ENCODE peak calls at places on chromosomes 3 and 15, in six cellular contexts. Y is endothelial cell, B is HCT116, D is heart left ventricle, P is mesothelial cell of epicardium, G is astrocyte. U is an unnamed sample.

GRCh38 chr3:118171236-118171852 is 863.3 kb downstream of the IGSF11 start:
- DNase-seq in D (no peak), B (no peak), Y (no peak), G (no peak), P (no peak), U (no peak)

GRCh38 chr15:95365615-95366107 is 964.8 kb upstream of the NR2F2 start:
- DNase-seq in Y (peak; percentile 50), P (no peak), G (peak; percentile 44), D (peak; percentile 29), B (no peak), U (no peak)

GRCh38 chr3:163368168-163368567 is 1710.1 kb downstream of the SI start:
- DNase-seq in D (no peak), P (no peak), B (no peak), G (no peak), Y (no peak), U (no peak)

GRCh38 chr15:45168751-45169551 is 18.8 kb downstream of the SHF start:
- DNase-seq in Y (no peak), G (no peak), D (no peak), B (no peak), P (no peak), U (no peak)

GRCh38 chr15:74449643-74450205 is 11.2 kb downstream of the UBL7 start:
- DNase-seq in G (no peak), P (no peak), B (no peak), D (no peak), Y (no peak), U (no peak)

GRCh38 chr15:87977907-87978306 is 278.6 kb downstream of the NTRK3 start:
- DNase-seq in P (no peak), Y (no peak), G (no peak), B (no peak), D (no peak), U (no peak)

GRCh38 chr15:90126022-90126421 is 23.8 kb upstream of the IDH2 start:
- DNase-seq in D (no peak), B (no peak), G (no peak), Y (no peak), P (no peak), U (no peak)

GRCh38 chr3:197231326-197231725 is 67.1 kb downstream of the DLG1 start:
- DNase-seq in P (no peak), B (no peak), G (no peak), Y (no peak), D (no peak), U (no peak)

GRCh38 chr15:43185161-43186002 is at the start of gene CCNDBP1:
- DNase-seq in G (peak; percentile 64), Y (peak; percentile 72), D (peak; percentile 98), P (peak; percentile 76), B (peak; percentile 84), U (peak; percentile 88)

GRCh38 chr3:128784843-128785242 is 58.9 kb downstream of the RAB7A start:
- DNase-seq in Y (no peak), P (no peak), B (no peak), G (no peak), D (no peak), U (no peak)

GRCh38 chr3:128786434-128787020 is 60.5 kb downstream of the RAB7A start:
- DNase-seq in Y (no peak), G (peak; percentile 23), B (no peak), P (no peak), D (no peak), U (no peak)

GRCh38 chr3:128783774-128784173 is 57.8 kb downstream of the RAB7A start:
- DNase-seq in P (no peak), G (no peak), B (no peak), D (no peak), Y (no peak), U (no peak)

GRCh38 chr3:128782282-128783146 is 56.5 kb downstream of the RAB7A start:
- DNase-seq in B (no peak), G (no peak), P (no peak), Y (no peak), D (no peak), U (no peak)

GRCh38 chr3:128784228-128784627 is 58.2 kb downstream of the RAB7A start:
- DNase-seq in B (no peak), G (no peak), P (no peak), Y (peak; percentile 63), D (peak; percentile 75), U (no peak)
- TF ChIP-seq CTCF in B (peak; percentile 24), G (peak; percentile 40), P (no peak), Y (peak; percentile 11), D (peak; percentile 36), U (peak; percentile 70)

GRCh38 chr3:46716461-46717441 is 918 bp downstream of the PRSS50 start:
- DNase-seq in D (no peak), P (no peak), G (no peak), Y (no peak), B (no peak), U (peak; percentile 43)

GRCh38 chr3:46719735-46720271 is 2.1 kb upstream of the PRSS50 start:
- DNase-seq in D (no peak), Y (no peak), P (no peak), G (no peak), B (no peak), U (peak; percentile 42)

GRCh38 chr3:46719044-46719565 is 1.4 kb upstream of the PRSS50 start:
- DNase-seq in G (no peak), Y (no peak), D (no peak), B (no peak), P (no peak), U (peak; percentile 44)

GRCh38 chr3:46715507-46716175 is 2.0 kb downstream of the PRSS50 start:
- DNase-seq in B (no peak), G (no peak), P (peak; percentile 29), D (no peak), Y (no peak), U (peak; percentile 54)

DNA sequence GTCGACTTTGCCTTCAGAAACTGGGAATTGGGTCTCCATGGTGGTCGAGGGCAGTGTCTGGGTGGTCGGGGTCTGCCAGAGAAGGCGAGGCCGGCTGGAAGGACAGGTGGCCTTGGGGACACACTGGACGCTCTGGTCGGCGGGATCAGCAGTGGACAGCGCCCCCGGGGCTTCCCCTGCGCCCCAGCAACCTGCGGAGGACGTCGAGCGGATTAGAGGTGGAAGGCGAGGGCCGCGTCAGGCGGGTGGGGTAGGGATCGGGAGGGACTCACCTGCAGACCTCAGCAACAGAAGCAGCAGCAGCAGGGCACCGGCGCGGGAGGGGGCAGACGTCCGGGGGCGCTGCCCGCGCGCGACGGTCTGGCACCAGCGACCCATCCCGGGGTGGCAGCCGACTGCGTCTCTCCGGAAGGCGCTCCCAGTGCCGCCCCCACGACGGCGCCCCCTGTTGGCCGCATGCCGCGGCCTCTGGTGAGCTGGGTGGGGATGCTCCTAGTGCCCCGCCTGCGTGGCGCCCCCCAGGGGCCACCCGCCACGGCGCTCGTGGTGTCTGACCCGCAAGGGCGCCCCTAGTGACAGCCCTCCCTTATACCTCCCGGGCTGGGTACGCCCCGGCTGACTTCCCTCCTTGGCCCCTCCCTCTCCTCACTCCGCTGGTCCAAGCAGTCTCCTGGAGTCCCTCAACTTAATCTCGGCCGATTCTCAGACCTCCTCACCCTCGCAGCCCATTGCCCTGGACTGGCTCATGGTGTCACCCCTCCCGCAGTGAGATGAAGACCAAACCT is at the start of gene PRSS50:
- DNase-seq in P (no peak), Y (no peak), G (no peak), B (no peak), D (no peak), U (peak; percentile 72)
- TF ChIP-seq CTCF in P (peak; percentile 32), Y (peak; percentile 73), G (no peak), B (peak; percentile 91), D (no peak), U (peak; percentile 44)

GRCh38 chr3:59727902-59728301 is 678.1 kb upstream of the CFAP20DC start:
- DNase-seq in P (no peak), D (no peak), Y (no peak), B (no peak), G (no peak), U (no peak)

GRCh38 chr3:59731909-59732308 is 682.1 kb upstream of the CFAP20DC start:
- DNase-seq in B (no peak), G (no peak), P (no peak), Y (no peak), D (no peak), U (no peak)

GRCh38 chr3:59730608-59731007 is 680.8 kb upstream of the CFAP20DC start:
- DNase-seq in D (no peak), G (no peak), Y (no peak), B (no peak), P (no peak), U (no peak)

GRCh38 chr3:59726279-59726678 is 676.5 kb upstream of the CFAP20DC start:
- DNase-seq in P (no peak), D (no peak), B (no peak), G (no peak), Y (no peak), U (no peak)

DNA sequence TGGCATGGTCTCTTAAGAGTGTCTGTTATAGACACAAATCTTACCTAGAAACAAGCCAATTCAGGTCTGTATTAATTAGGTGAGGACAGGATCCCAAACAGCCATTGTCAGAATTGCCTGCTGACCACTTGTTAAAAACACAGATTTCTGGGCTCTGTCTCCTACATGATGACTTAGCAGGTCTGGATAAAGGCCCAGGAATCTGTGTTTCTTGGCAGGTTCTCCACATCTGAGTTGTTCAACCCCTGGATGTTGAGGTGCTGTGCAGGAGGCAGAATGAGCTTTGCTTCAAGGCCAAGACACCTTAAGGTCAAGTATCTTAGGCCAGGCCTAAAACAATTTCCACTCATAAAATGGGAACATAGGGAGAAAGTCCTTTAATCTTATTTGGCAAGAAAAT is 678.7 kb upstream of the CFAP20DC start:
- DNase-seq in P (no peak), B (no peak), G (no peak), D (no peak), Y (no peak), U (no peak)
- TF ChIP-seq CTCF in P (no peak), B (no peak), G (no peak), D (no peak), Y (no peak), U (no peak)

GRCh38 chr3:52056521-52056967 is at the start of gene DUSP7:
- DNase-seq in G (peak; percentile 39), B (no peak), P (peak; percentile 74), D (peak; percentile 87), Y (peak; percentile 67), U (peak; percentile 84)

GRCh38 chr3:52052831-52053306 is 3.5 kb downstream of the DUSP7 start:
- DNase-seq in D (peak; percentile 95), B (no peak), G (peak; percentile 64), Y (peak; percentile 74), P (no peak), U (no peak)

GRCh38 chr3:52055537-52056351 is 627 bp downstream of the DUSP7 start:
- DNase-seq in G (peak; percentile 34), P (peak; percentile 58), B (no peak), D (peak; percentile 70), Y (peak; percentile 64), U (no peak)

GRCh38 chr3:52053307-52054304 is 2.8 kb downstream of the DUSP7 start:
- DNase-seq in P (no peak), D (no peak), Y (peak; percentile 26), G (no peak), B (no peak), U (no peak)

DNA sequence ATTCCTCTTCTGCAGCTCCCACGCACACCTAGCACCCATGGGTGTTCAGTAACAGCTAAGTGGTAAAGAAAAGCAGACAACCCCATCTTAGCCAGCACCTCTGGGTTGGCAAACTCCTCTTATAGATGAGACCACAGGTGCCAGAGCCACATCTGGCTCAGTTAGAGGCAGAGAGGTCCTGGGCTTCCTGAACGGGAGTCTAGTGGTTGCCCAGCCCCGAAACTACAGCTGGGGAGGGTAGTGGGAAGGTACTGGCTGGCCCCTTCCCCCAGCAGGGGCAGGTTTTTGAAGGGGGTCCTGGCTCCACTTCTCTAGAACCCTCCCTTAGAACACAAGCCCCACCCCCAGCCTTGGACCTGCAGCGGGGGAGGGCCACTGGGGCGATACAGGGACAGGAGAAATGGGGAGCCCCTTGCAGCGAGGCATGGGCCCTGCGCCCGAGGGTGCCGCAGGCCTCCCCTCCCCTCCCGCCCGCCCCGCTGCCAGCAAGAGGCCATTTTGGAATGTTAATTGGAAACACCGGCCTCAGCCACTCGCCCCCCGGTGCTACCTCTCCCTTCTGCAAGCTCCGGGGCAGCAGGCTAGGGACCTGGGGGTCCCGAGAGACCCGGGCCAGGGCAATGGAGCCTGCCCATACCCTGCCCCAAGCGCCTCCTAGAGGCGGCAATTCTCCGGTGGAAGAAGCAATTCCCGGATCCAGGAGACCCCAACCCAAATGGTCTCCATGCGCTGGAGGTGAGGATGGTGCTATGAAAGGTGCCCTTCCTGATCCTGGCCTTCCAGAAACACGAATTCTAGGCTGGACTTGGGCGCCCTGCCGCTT is 1.5 kb downstream of the DUSP7 start:
- DNase-seq in D (no peak), G (no peak), P (no peak), Y (peak; percentile 26), B (no peak), U (no peak)
- TF ChIP-seq CTCF in D (peak; percentile 4), G (peak; percentile 19), P (peak; percentile 24), Y (no peak), B (no peak), U (peak; percentile 64)